ENCODE peak calls at places on chromosomes 16 and 17, in four cellular contexts. X is transverse colon, I is heart left ventricle, F is HCT116. N is an unnamed sample.

GRCh38 chr16:10312784-10313724 is 72.8 kb upstream of the ATF7IP2 start:
- DNase-seq in X (no peak), I (no peak), F (no peak), N (peak)

GRCh38 chr17:13413001-13413400 is 188.7 kb downstream of the HS3ST3A1 start:
- DNase-seq in X (no peak), F (no peak), I (no peak), N (no peak)

GRCh38 chr16:61149709-61150108 is 886.5 kb downstream of the CDH8 start:
- DNase-seq in X (no peak), I (no peak), F (no peak), N (no peak)

GRCh38 chr17:50571681-50572080 is 11.2 kb downstream of the CACNA1G start:
- DNase-seq in I (no peak), X (no peak), F (no peak), N (no peak)

GRCh38 chr16:11553371-11553770 is 33.3 kb downstream of the LITAF start:
- DNase-seq in X (no peak), I (no peak), F (no peak), N (no peak)

GRCh38 chr17:80832266-80832676 is 159.4 kb upstream of the CHMP6 start:
- DNase-seq in X (peak), I (peak), F (no peak), N (no peak)

GRCh38 chr17:72466199-72466598 is 345.4 kb downstream of the SOX9 start:
- DNase-seq in I (no peak), F (no peak), X (peak), N (peak)

GRCh38 chr17:9138161-9138717 is 116.9 kb downstream of the NTN1 start:
- DNase-seq in I (peak), X (no peak), F (no peak), N (no peak)

GRCh38 chr16:667780-668518 is at the start of gene RHOT2:
- DNase-seq in X (peak), I (peak), F (no peak), N (peak)
- TF ChIP-seq POLR2A in X (peak), I (peak), F (no peak), N (no peak)

GRCh38 chr17:59558953-59559352 is 6.5 kb upstream of the DHX40 start:
- DNase-seq in I (no peak), F (no peak), X (no peak), N (no peak)
- TF ChIP-seq CTCF in I (no peak), F (peak), X (no peak), N (no peak)

DNA sequence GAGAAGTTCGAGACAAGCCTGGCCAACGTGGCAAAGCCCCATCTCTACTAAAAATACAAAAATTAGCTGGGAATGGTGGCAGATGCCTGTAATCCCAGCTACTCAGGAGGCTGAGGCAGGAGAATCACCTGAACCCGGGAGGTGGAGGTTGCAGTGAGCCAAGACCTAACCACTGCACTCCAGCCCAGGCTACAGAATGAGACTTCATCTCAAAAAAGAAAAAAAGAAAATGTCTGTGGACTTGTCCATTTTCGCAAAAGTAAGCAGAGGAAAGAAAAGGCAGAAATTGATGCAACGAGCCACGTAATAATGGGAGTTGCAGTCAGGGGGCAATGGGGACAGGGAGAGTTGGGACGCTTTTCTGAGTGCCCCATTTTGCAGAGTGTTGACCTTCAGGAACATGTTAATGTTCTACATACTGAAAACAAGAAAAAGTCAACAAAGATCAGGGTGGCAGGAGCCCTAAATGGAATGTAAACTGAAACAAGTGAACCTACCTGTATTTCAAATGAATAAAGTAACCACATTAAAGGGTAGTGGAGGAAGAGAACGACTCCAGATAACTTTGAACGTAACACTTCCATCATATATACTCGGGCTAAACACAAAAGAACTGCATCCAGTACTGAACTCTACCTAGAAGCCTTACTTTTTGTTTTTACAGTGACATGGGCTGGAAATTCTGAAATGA is 76.4 kb downstream of the CNGB1 start:
- DNase-seq in I (no peak), F (no peak), X (no peak), N (no peak)
- TF ChIP-seq POLR2A in I (no peak), F (no peak), X (no peak), N (no peak)

GRCh38 chr17:68200689-68201424 is 47.0 kb upstream of the AMZ2 start:
- DNase-seq in X (peak), F (peak), I (peak), N (peak)
- TF ChIP-seq CTCF in X (peak), F (peak), I (peak), N (peak)

DNA sequence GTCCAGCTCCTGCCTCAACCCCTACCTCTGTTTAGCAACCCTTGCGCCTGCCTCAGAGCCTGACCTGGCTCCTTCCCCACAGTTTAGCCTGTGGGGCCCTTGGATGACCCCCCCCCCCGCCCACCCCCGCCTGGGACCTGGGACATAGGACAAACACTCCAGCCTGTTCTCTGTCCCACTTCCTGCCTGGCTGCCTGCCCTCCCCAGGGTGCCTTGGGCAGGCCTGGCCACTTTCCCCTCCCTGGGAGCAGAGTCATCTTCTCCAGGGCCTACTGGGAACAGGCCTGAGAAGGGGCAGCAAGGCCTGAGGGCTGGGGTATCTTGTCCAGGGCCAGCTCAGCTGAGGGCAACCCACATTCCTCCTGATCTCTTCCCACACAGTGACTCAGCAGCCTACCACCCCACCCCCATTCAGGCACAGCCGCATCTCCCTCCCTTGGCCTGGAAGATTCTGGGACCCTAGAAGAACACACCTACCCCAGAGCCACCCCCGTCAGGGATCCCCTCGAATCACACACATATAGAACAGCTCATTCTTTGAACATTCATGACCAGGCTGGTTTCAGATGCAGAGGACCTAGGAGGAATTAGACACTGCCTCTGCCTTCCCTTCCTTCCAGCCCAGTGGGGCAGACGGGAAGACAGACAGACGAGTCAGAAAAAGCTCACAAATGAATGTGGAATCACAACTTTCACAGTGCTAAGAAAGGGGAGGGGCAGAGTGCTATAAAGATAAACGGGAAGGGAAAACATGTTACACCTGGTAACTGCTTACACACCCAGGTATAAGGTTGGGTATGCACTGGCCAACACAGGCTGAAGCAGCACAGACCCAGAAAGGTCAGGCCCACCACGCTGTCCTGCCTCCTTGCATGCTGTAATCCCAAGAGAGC is 6.0 kb downstream of the FHOD1 start:
- DNase-seq in X (peak), F (no peak), I (peak), N (peak)
- TF ChIP-seq POLR2A in X (peak), F (no peak), I (no peak), N (peak)

DNA sequence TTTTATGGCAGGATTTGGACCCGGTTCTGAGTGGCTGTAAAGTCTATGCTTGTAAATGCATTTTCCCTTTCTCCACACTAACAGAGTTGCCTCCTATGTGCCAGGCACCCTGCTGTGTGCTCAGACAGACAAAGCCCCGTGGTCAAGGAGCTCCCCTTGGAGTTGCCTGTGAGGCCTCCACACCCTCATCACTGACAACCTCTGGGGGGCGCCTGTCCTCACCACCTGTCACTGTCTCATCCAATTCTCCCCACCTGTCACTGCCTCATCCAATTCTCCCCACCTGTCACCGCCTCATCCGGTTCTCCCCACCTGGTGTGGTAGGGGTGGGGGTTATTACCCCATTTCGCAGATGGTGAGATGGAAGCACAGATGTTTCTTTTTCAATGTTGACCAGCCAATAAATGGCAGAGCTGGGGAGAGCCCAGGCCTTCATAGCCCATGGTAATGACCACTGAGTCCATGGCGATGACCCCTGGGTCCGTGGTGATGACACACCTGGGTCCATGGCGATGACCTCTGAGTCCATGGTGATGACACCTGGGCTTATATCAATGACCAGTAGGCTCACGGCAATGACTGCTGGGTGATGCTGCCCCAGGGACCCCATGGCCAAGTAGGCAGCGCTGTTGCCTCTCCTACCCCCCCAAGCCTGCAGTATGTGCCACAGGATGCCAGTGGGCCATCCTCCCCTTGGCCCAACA is 150.1 kb downstream of the IRF8 start:
- DNase-seq in I (no peak), X (peak), F (no peak), N (peak)
- TF ChIP-seq CTCF in I (no peak), X (no peak), F (peak), N (no peak)